ENCODE peak calls at places on chromosomes 6 and 20, in six cellular contexts. Y is stimulated activated CD4-positive, alpha-beta T cell treated with anti-CD3 and anti-CD28 coated beads, Interleukin-12 subunit alpha, Interleukin-12 subunit beta, amount 100 ng/mL, for 48 hours; G is renal cortical epithelial cell; L is tibial nerve; F is SW480; K is D341Med. S is an unnamed sample.

GRCh38 chr6:35297541-35298481 is at the start of gene DEF6:
- DNase-seq in F (peak), K (peak), L (peak), Y (peak), G (peak), S (peak)

GRCh38 chr6:139757766-139758655 is 383.6 kb upstream of the CITED2 start:
- DNase-seq in K (no peak), G (peak), F (no peak), L (peak), Y (no peak), S (no peak)

GRCh38 chr6:133503330-133503729 is 262.2 kb downstream of the EYA4 start:
- DNase-seq in G (peak), K (no peak), Y (no peak), L (no peak), F (no peak), S (no peak)

GRCh38 chr20:13865825-13866351 is 81.1 kb downstream of the NDUFAF5 start:
- DNase-seq in F (no peak), L (no peak), K (peak), Y (no peak), G (peak), S (no peak)

GRCh38 chr6:52736145-52736544 is 27.1 kb downstream of the GSTA2 start:
- DNase-seq in F (no peak), G (no peak), L (no peak), K (no peak), Y (no peak), S (no peak)

GRCh38 chr6:159107451-159108260 is 61.5 kb upstream of the FNDC1 start:
- DNase-seq in F (no peak), L (no peak), G (no peak), Y (no peak), K (no peak), S (peak)

GRCh38 chr6:156437084-156437879 is 339.9 kb upstream of the ARID1B start:
- DNase-seq in K (no peak), G (no peak), L (no peak), F (no peak), Y (no peak), S (peak)

GRCh38 chr6:143427109-143427817 is 23.2 kb downstream of the ADAT2 start:
- DNase-seq in F (peak), G (peak), L (peak), K (peak), Y (peak), S (peak)

GRCh38 chr20:46959081-46959692 is 64.5 kb downstream of the EYA2 start:
- DNase-seq in Y (no peak), K (no peak), F (peak), L (no peak), G (peak), S (no peak)

GRCh38 chr6:126701799-126702198 is 361.9 kb downstream of the CENPW start:
- DNase-seq in G (no peak), K (no peak), L (no peak), Y (no peak), F (peak), S (peak)

GRCh38 chr6:13286185-13286584 is 42.2 kb downstream of the TBC1D7 start:
- DNase-seq in K (no peak), G (no peak), F (no peak), L (no peak), Y (no peak), S (no peak)

GRCh38 chr6:157741889-157742615 is 81.0 kb upstream of the SNX9 start:
- DNase-seq in L (no peak), F (no peak), G (no peak), K (no peak), Y (no peak), S (no peak)

GRCh38 chr6:90860822-90861601 is 274.1 kb upstream of the MAP3K7 start:
- DNase-seq in K (peak), F (no peak), G (no peak), L (no peak), Y (no peak), S (no peak)

GRCh38 chr6:81995548-81996289 is 243.2 kb upstream of the TENT5A start:
- DNase-seq in Y (no peak), F (no peak), L (no peak), G (peak), K (peak), S (no peak)

GRCh38 chr6:131628726-131629125 is 684 bp upstream of the MED23 start:
- DNase-seq in F (no peak), L (no peak), G (peak), Y (no peak), K (no peak), S (no peak)

GRCh38 chr6:29627762-29628418 is 5.1 kb downstream of the GABBR1 start:
- DNase-seq in Y (peak), K (peak), F (no peak), G (peak), L (peak), S (no peak)

GRCh38 chr6:136249811-136250685 is at the start of gene MTFR2:
- DNase-seq in G (peak), K (peak), F (peak), L (peak), Y (peak), S (peak)

GRCh38 chr6:20922743-20923142 is 388.5 kb downstream of the CDKAL1 start:
- DNase-seq in Y (no peak), K (no peak), L (no peak), F (no peak), G (no peak), S (no peak)

GRCh38 chr6:45072673-45073072 is 255.5 kb upstream of the RUNX2 start:
- DNase-seq in G (no peak), L (no peak), F (no peak), K (no peak), Y (no peak), S (no peak)

GRCh38 chr6:142313284-142313683 is 11.5 kb downstream of the ADGRG6 start:
- DNase-seq in F (no peak), G (peak), L (no peak), K (no peak), Y (no peak), S (no peak)

GRCh38 chr6:152096863-152097496 is 289.5 kb downstream of the ESR1 start:
- DNase-seq in K (no peak), L (no peak), F (no peak), Y (no peak), G (peak), S (no peak)

GRCh38 chr6:139028242-139028657 is 295 bp upstream of the ABRACL start:
- DNase-seq in K (peak), G (no peak), L (no peak), F (no peak), Y (no peak), S (no peak)

GRCh38 chr6:88855521-88856152 is 107.8 kb downstream of the RNGTT start:
- DNase-seq in L (no peak), F (no peak), Y (no peak), G (no peak), K (peak), S (no peak)

GRCh38 chr6:37516076-37516919 is 16.6 kb upstream of the CCDC167 start:
- DNase-seq in G (peak), F (peak), L (peak), Y (peak), K (no peak), S (peak)

GRCh38 chr20:5822569-5822968 is 72.4 kb downstream of the SHLD1 start:
- DNase-seq in K (no peak), G (no peak), L (no peak), F (no peak), Y (no peak), S (no peak)

GRCh38 chr20:50645253-50646068 is 45.9 kb downstream of the RIPOR3 start:
- DNase-seq in G (peak), L (peak), Y (no peak), K (no peak), F (peak), S (peak)

GRCh38 chr6:37630281-37630799 is 67.3 kb downstream of the MDGA1 start:
- DNase-seq in K (no peak), F (peak), G (peak), Y (no peak), L (no peak), S (no peak)

GRCh38 chr6:152458648-152459047 is 178.5 kb downstream of the SYNE1 start:
- DNase-seq in F (no peak), L (no peak), Y (no peak), G (peak), K (no peak), S (no peak)

GRCh38 chr20:59800309-59800708 is 133.1 kb downstream of the SYCP2 start:
- DNase-seq in L (no peak), K (no peak), Y (no peak), F (no peak), G (no peak), S (no peak)

GRCh38 chr20:50136822-50137599 is 16.5 kb downstream of the PEDS1 start:
- DNase-seq in G (peak), Y (no peak), F (no peak), L (no peak), K (no peak), S (peak)

GRCh38 chr6:158817298-158818007 is 1.7 kb downstream of the EZR start:
- DNase-seq in L (peak), F (peak), Y (no peak), K (peak), G (no peak), S (peak)

GRCh38 chr6:45812937-45813336 is 202.7 kb downstream of the CLIC5 start:
- DNase-seq in F (no peak), Y (no peak), G (no peak), L (no peak), K (no peak), S (no peak)

GRCh38 chr6:39430968-39431523 is 108.5 kb upstream of the KCNK16 start:
- DNase-seq in Y (no peak), K (no peak), G (peak), F (peak), L (no peak), S (peak)

GRCh38 chr6:108684809-108685329 is 124.2 kb downstream of the FOXO3 start:
- DNase-seq in K (no peak), G (peak), L (no peak), Y (no peak), F (no peak), S (no peak)

S was measured in small intestine.